ENCODE peak calls at places on chromosomes 7 and 10, in four cellular contexts. One of them, this sample, is unnamed.

GRCh38 chr7:132879579-132879978 is 202.3 kb downstream of the CHCHD3 start:
- DNase-seq in GM12878: no peak
- DNase-seq in SK-N-SH: no peak
- DNase-seq in H1: no peak
- DNase-seq in this sample: no peak

GRCh38 chr7:155509725-155510551 is 36.4 kb downstream of the CNPY1 start:
- DNase-seq in H1: peak; percentile 84
- DNase-seq in SK-N-SH: no peak
- DNase-seq in GM12878: no peak
- DNase-seq in this sample: no peak

GRCh38 chr7:139086454-139086853 is 23.1 kb downstream of the ZC3HAV1 start:
- DNase-seq in H1: no peak
- DNase-seq in SK-N-SH: no peak
- DNase-seq in GM12878: no peak
- DNase-seq in this sample: no peak

GRCh38 chr7:66668677-66669076 is 40.0 kb downstream of the KCTD7 start:
- DNase-seq in SK-N-SH: no peak
- DNase-seq in GM12878: no peak
- DNase-seq in H1: no peak
- DNase-seq in this sample: no peak

GRCh38 chr7:129643545-129644170 is 32.1 kb downstream of the NRF1 start:
- DNase-seq in GM12878: no peak
- DNase-seq in SK-N-SH: no peak
- DNase-seq in H1: no peak
- DNase-seq in this sample: no peak

GRCh38 chr7:87448427-87448826 is 27.1 kb downstream of the ABCB4 start:
- DNase-seq in SK-N-SH: peak; percentile 30
- DNase-seq in H1: no peak
- DNase-seq in GM12878: no peak
- DNase-seq in this sample: no peak

GRCh38 chr10:110225756-110226554 is 18.6 kb downstream of the MXI1 start:
- DNase-seq in SK-N-SH: peak; percentile 93
- DNase-seq in H1: peak; percentile 95
- DNase-seq in GM12878: no peak
- DNase-seq in this sample: peak; percentile 75

GRCh38 chr10:120824864-120825263 is 26.3 kb upstream of the WDR11 start:
- DNase-seq in GM12878: no peak
- DNase-seq in SK-N-SH: peak; percentile 33
- DNase-seq in H1: peak; percentile 68
- DNase-seq in this sample: peak; percentile 12

GRCh38 chr7:46034056-46034768 is 113.1 kb upstream of the IGFBP3 start:
- DNase-seq in H1: no peak
- DNase-seq in GM12878: no peak
- DNase-seq in SK-N-SH: no peak
- DNase-seq in this sample: no peak

GRCh38 chr7:84746347-84746746 is 440.5 kb downstream of the SEMA3D start:
- DNase-seq in SK-N-SH: peak; percentile 8
- DNase-seq in H1: no peak
- DNase-seq in GM12878: no peak
- DNase-seq in this sample: no peak

GRCh38 chr7:99141334-99141733 is 2.6 kb downstream of the SMURF1 start:
- DNase-seq in GM12878: no peak
- DNase-seq in SK-N-SH: no peak
- DNase-seq in H1: no peak
- DNase-seq in this sample: no peak

GRCh38 chr7:138886501-138886917 is 88.5 kb upstream of the ATP6V0A4 start:
- DNase-seq in H1: no peak
- DNase-seq in GM12878: peak; percentile 42
- DNase-seq in SK-N-SH: peak; percentile 68
- DNase-seq in this sample: peak; percentile 74

GRCh38 chr7:27115161-27116018 is 12.9 kb upstream of the HOXA2 start:
- DNase-seq in GM12878: no peak
- DNase-seq in SK-N-SH: no peak
- DNase-seq in H1: peak; percentile 68
- DNase-seq in this sample: no peak

GRCh38 chr7:147245274-147245673 is 1128.7 kb downstream of the CNTNAP2 start:
- DNase-seq in GM12878: no peak
- DNase-seq in SK-N-SH: peak; percentile 39
- DNase-seq in H1: peak; percentile 66
- DNase-seq in this sample: peak; percentile 56

GRCh38 chr10:71864861-71865473 is 13.9 kb upstream of the PSAP start:
- DNase-seq in SK-N-SH: no peak
- DNase-seq in H1: no peak
- DNase-seq in GM12878: no peak
- DNase-seq in this sample: no peak

GRCh38 chr7:106031271-106032029 is 68.4 kb downstream of the CDHR3 start:
- DNase-seq in SK-N-SH: no peak
- DNase-seq in GM12878: no peak
- DNase-seq in H1: no peak
- DNase-seq in this sample: no peak

GRCh38 chr10:76127984-76128589 is 696.7 kb downstream of the LRMDA start:
- DNase-seq in H1: no peak
- DNase-seq in GM12878: no peak
- DNase-seq in SK-N-SH: no peak
- DNase-seq in this sample: no peak

GRCh38 chr7:47795631-47796030 is 152.6 kb downstream of the PKD1L1 start:
- DNase-seq in GM12878: no peak
- DNase-seq in H1: no peak
- DNase-seq in SK-N-SH: no peak
- DNase-seq in this sample: no peak

GRCh38 chr7:88344956-88345832 is 38.5 kb upstream of the STEAP4 start:
- DNase-seq in H1: peak; percentile 58
- DNase-seq in GM12878: no peak
- DNase-seq in SK-N-SH: peak; percentile 47
- DNase-seq in this sample: peak; percentile 13

GRCh38 chr10:16280595-16280994 is 156.2 kb upstream of the PTER start:
- DNase-seq in H1: no peak
- DNase-seq in GM12878: no peak
- DNase-seq in SK-N-SH: no peak
- DNase-seq in this sample: no peak

DNA sequence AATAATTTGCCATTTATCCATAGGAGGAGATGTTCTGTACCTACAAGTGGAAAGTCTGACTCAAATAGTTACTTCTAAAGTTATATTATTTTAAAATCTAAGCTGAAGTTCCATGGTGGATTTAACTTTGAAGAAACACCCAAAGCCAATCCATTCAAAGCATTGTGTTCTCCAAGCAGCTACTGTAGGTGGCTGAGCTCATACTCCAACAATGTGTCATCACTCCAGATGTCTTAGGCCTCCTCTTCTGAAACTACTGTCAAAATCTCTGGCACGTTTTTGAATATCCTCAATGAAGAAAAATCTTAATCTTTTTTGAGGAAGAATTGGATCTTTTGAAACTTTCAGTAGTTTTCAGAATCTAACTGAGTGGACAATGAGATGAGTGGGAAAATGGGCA is 169.1 kb downstream of the PTEN start:
- DNase-seq in H1: no peak
- DNase-seq in GM12878: no peak
- DNase-seq in SK-N-SH: no peak
- DNase-seq in this sample: no peak
- TF ChIP-seq NRF1 in H1: no peak
- TF ChIP-seq NRF1 in GM12878: no peak
- TF ChIP-seq NRF1 in SK-N-SH: no peak
- TF ChIP-seq NRF1 in this sample: no peak

GRCh38 chr10:30784521-30784895 is 155.0 kb upstream of the LYZL2 start:
- DNase-seq in GM12878: no peak
- DNase-seq in H1: no peak
- DNase-seq in SK-N-SH: no peak
- DNase-seq in this sample: no peak
- TF ChIP-seq NRF1 in GM12878: no peak
- TF ChIP-seq NRF1 in H1: no peak
- TF ChIP-seq NRF1 in SK-N-SH: no peak
- TF ChIP-seq NRF1 in this sample: no peak

GRCh38 chr10:130021373-130021950 is 57.4 kb upstream of the EBF3 start:
- DNase-seq in SK-N-SH: no peak
- DNase-seq in GM12878: no peak
- DNase-seq in H1: no peak
- DNase-seq in this sample: no peak
- TF ChIP-seq NRF1 in SK-N-SH: no peak
- TF ChIP-seq NRF1 in GM12878: no peak
- TF ChIP-seq NRF1 in H1: no peak
- TF ChIP-seq NRF1 in this sample: no peak

GRCh38 chr10:73758704-73759511 is 14.7 kb downstream of the SEC24C start:
- DNase-seq in H1: no peak
- DNase-seq in SK-N-SH: no peak
- DNase-seq in GM12878: no peak
- DNase-seq in this sample: no peak

GRCh38 chr10:73763343-73763742 is 18.5 kb upstream of the CHCHD1 start:
- DNase-seq in GM12878: no peak
- DNase-seq in SK-N-SH: no peak
- DNase-seq in H1: no peak
- DNase-seq in this sample: no peak

GRCh38 chr10:73759512-73760115 is 15.4 kb downstream of the SEC24C start:
- DNase-seq in H1: no peak
- DNase-seq in SK-N-SH: no peak
- DNase-seq in GM12878: no peak
- DNase-seq in this sample: no peak

GRCh38 chr10:73768881-73769280 is 13.0 kb upstream of the CHCHD1 start:
- DNase-seq in GM12878: no peak
- DNase-seq in H1: no peak
- DNase-seq in SK-N-SH: no peak
- DNase-seq in this sample: no peak

DNA sequence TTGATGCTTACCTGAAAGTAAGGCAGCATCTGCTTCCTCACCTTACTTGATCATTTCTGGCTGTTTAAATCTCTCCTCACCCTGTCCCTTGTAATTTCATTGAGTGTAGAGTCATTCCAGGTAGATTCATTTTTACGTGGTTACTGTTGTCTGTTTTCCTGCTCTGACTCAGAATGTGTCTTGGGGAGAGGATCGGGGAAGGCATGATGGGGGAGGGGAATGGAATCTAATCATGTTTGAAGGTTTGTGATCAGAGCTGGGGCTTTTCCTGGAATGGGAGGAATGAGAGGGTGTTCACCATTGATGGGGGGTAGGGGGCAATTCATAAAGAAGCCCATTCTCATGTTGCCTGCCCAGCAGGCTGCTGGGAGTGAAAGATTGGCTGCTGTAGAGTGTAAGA is 18.7 kb downstream of the SEC24C start:
- DNase-seq in GM12878: no peak
- DNase-seq in SK-N-SH: no peak
- DNase-seq in H1: no peak
- DNase-seq in this sample: no peak
- TF ChIP-seq NRF1 in GM12878: no peak
- TF ChIP-seq NRF1 in SK-N-SH: no peak
- TF ChIP-seq NRF1 in H1: no peak
- TF ChIP-seq NRF1 in this sample: no peak

This sample was measured in K562.